ENCODE peak calls at places on chromosomes 11 and 22, in six cellular contexts. X, O, V, N, I and F are unnamed samples.

GRCh38 chr11:47980907-47981621 is 705 bp downstream of the PTPRJ start:
- DNase-seq in X (peak), O (peak), V (peak), N (no peak), I (no peak), F (no peak)

GRCh38 chr11:63745304-63746170 is 23.0 kb downstream of the ZFTA start:
- DNase-seq in X (no peak), O (peak), V (no peak), N (no peak), I (no peak), F (no peak)

GRCh38 chr22:49015993-49016908 is 811.4 kb downstream of the BRD1 start:
- DNase-seq in X (no peak), O (no peak), V (no peak), N (no peak), I (peak), F (no peak)

GRCh38 chr11:63892233-63892632 is 24.7 kb downstream of the RCOR2 start:
- DNase-seq in X (peak), O (no peak), V (peak), N (no peak), I (no peak), F (no peak)

GRCh38 chr22:24146791-24147353 is 34.4 kb upstream of the SUSD2 start:
- DNase-seq in X (peak), O (no peak), V (peak), N (no peak), I (peak), F (no peak)

GRCh38 chr11:130211144-130211543 is 51.6 kb downstream of the ST14 start:
- DNase-seq in X (no peak), O (no peak), V (no peak), N (no peak), I (peak), F (no peak)

GRCh38 chr11:101912823-101913284 is 2.0 kb upstream of the CEP126 start:
- DNase-seq in X (peak), O (no peak), V (peak), N (no peak), I (no peak), F (no peak)

GRCh38 chr11:2788751-2789140 is 89.0 kb upstream of the KCNQ1OT1 start:
- DNase-seq in X (no peak), O (no peak), V (no peak), N (peak), I (peak), F (no peak)

GRCh38 chr11:34331736-34332135 is 26.1 kb downstream of the ABTB2 start:
- DNase-seq in X (no peak), O (no peak), V (no peak), N (no peak), I (no peak), F (no peak)

GRCh38 chr11:845872-846271 is 3.2 kb downstream of the TSPAN4 start:
- DNase-seq in X (no peak), O (no peak), V (peak), N (no peak), I (no peak), F (no peak)

GRCh38 chr11:844693-845644 is 2.3 kb downstream of the TSPAN4 start:
- DNase-seq in X (peak), O (peak), V (peak), N (no peak), I (peak), F (peak)

GRCh38 chr11:842370-843002 is at the start of the genes POLR2L and TSPAN4:
- DNase-seq in X (peak), O (peak), V (peak), N (peak), I (peak), F (peak)

GRCh38 chr11:843086-843704 is 543 bp downstream of the TSPAN4 start:
- DNase-seq in X (no peak), O (no peak), V (no peak), N (no peak), I (no peak), F (peak)

GRCh38 chr11:843818-844692 is 1.4 kb downstream of the TSPAN4 start:
- DNase-seq in X (peak), O (no peak), V (peak), N (no peak), I (peak), F (peak)
- TF ChIP-seq CTCF in X (no peak), O (no peak), V (no peak), N (no peak), I (no peak), F (no peak)

GRCh38 chr11:16013242-16013641 is 343.1 kb downstream of the SOX6 start:
- DNase-seq in X (no peak), O (no peak), V (no peak), N (no peak), I (no peak), F (no peak)

GRCh38 chr11:16013649-16014275 is 342.6 kb downstream of the SOX6 start:
- DNase-seq in X (no peak), O (no peak), V (no peak), N (no peak), I (no peak), F (no peak)

GRCh38 chr11:16009021-16009420 is 347.3 kb downstream of the SOX6 start:
- DNase-seq in X (no peak), O (no peak), V (no peak), N (no peak), I (no peak), F (no peak)

GRCh38 chr11:16012125-16012751 is 344.1 kb downstream of the SOX6 start:
- DNase-seq in X (no peak), O (no peak), V (peak), N (no peak), I (no peak), F (no peak)

DNA sequence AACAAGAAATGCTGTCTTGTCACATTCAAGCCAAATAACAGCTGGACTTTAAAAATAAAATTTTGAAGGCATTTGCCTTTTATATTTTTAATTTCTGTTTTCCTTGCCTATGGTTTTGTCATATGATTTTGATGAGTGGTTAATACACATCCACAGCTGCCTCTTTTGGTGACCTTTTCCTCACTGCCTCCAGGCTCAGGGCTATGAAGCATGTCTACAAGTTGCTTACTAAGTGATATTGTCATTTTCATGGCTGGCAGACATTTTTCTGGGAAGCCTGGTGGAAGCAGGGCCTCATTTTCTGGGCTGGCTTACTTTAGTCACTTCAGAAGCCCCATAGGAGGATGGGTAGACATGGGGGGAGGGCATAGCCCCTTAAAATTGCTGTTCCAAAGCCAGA is 344.9 kb downstream of the SOX6 start:
- DNase-seq in X (no peak), O (no peak), V (no peak), N (no peak), I (no peak), F (no peak)
- TF ChIP-seq CTCF in X (no peak), O (no peak), V (no peak), N (no peak), I (no peak), F (no peak)

GRCh38 chr11:7514099-7514725 is 413 bp downstream of the PPFIBP2 start:
- DNase-seq in X (no peak), O (peak), V (no peak), N (no peak), I (no peak), F (no peak)

GRCh38 chr11:7515544-7515943 is 1.7 kb downstream of the PPFIBP2 start:
- DNase-seq in X (no peak), O (no peak), V (no peak), N (no peak), I (peak), F (no peak)

GRCh38 chr11:7512525-7513209 is 1.1 kb upstream of the PPFIBP2 start:
- DNase-seq in X (no peak), O (peak), V (peak), N (no peak), I (peak), F (no peak)

GRCh38 chr11:7511405-7511804 is 2.4 kb upstream of the PPFIBP2 start:
- DNase-seq in X (no peak), O (peak), V (no peak), N (no peak), I (peak), F (no peak)

GRCh38 chr11:7513210-7514098 is at the start of gene PPFIBP2:
- DNase-seq in X (peak), O (peak), V (peak), N (peak), I (peak), F (peak)
- TF ChIP-seq CTCF in X (peak), O (peak), V (peak), N (peak), I (no peak), F (peak)

DNA sequence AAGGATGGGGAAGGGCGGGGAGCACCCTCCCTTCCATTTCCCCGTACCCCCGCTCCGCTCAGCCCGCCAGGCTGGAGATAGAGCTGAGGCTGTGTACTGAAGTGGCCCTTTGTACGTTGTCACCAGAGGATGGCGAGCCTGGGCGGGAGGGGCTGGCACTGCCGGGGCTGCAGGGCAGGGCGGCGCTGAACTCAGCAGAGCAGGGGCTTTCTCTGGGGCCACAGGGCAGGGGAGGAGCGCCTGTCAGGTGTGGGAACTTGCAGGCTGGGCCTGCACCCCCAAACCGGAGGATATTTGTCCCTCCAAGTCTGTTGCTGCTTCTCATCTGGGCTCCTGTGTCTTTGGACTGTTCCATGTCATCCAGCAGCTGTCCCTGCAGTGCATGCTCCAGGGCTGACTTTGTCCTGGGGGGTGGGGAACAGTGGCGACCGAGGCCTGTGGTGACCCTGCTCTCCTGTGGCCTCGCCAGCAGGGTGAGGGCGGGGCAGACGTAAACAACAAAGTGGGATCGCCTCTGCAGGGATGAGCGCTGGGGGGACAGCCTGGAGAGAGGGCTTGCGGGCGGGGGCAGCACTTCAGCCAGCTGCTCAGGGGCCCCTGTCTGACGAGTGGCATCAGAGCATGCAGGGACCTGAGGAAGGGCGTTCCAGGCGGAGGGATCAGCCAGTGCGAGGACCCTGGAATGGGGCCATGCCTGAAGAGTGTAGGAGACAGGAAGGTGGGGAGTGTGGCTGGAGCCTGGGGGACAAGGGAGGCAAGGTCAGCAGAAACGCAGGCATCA is 13.1 kb downstream of the MGAT3 start:
- DNase-seq in X (no peak), O (no peak), V (no peak), N (no peak), I (no peak), F (no peak)
- TF ChIP-seq CTCF in X (no peak), O (no peak), V (no peak), N (no peak), I (no peak), F (no peak)

DNA sequence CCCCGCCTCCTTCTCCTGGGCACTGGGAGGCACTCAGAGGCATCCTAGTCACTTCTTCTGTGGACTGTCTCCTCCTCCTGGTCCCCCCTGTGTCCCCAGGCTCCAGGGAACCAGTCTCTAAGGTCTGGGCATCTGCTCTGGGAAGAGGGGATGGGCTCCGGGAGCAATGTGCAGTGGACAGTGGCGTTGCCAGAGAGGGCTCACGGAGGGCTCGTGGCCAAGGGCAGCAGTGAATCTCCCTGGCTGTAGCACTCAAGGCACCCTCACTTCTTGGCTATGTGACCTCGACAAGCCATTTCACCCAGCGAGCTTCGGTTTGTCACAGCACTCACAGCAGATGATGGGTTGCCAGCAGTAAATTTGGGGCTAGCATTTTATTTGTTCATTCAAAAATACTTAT is 64.8 kb downstream of the TSPAN18 start:
- DNase-seq in X (no peak), O (no peak), V (no peak), N (no peak), I (no peak), F (no peak)
- TF ChIP-seq CTCF in X (no peak), O (no peak), V (no peak), N (no peak), I (no peak), F (no peak)